ENCODE peak calls at places on chromosome 19, in ten cellular contexts. P is heart right ventricle; T is adipocyte; E is fibroblast of pulmonary artery; L is thoracic aorta; B is tibial artery; Q is fibroblast of mammary gland; N is cardiac muscle cell; Y is uterus; U is CD8-positive, alpha-beta T cell. C is an unnamed sample.

GRCh38 chr19:11194657-11195056 is 2.7 kb downstream of the KANK2 start:
- DNase-seq in U (no peak), E (peak), L (no peak), Y (no peak), B (no peak), Q (no peak), T (peak), N (peak), P (peak), C (no peak)

GRCh38 chr19:15371786-15372380 is 7.7 kb downstream of the AKAP8 start:
- DNase-seq in L (no peak), E (no peak), N (no peak), B (no peak), Q (no peak), U (no peak), Y (no peak), P (no peak), T (no peak), C (no peak)

GRCh38 chr19:48696353-48697010 is 711 bp downstream of the FUT2 start:
- DNase-seq in E (no peak), Y (no peak), Q (no peak), B (no peak), U (no peak), P (no peak), N (no peak), T (peak), L (no peak), C (no peak)

GRCh38 chr19:35768082-35768421 is 7.3 kb upstream of the ARHGAP33 start:
- DNase-seq in E (no peak), T (no peak), Y (no peak), P (no peak), B (no peak), L (no peak), Q (no peak), U (no peak), N (no peak), C (no peak)

GRCh38 chr19:16338470-16339360 is 14.1 kb downstream of the KLF2 start:
- DNase-seq in P (no peak), N (peak), U (peak), Y (no peak), Q (peak), T (peak), B (peak), L (peak), E (peak), C (no peak)

GRCh38 chr19:21569497-21569870 is 64.1 kb downstream of the ZNF429 start:
- DNase-seq in T (no peak), P (peak), L (no peak), Y (no peak), N (peak), U (peak), Q (peak), E (no peak), B (no peak), C (no peak)

GRCh38 chr19:32519023-32519422 is 62.0 kb upstream of the PDCD5 start:
- DNase-seq in Y (no peak), U (no peak), N (peak), B (no peak), T (no peak), P (no peak), E (peak), Q (no peak), L (no peak), C (no peak)

GRCh38 chr19:7544626-7545025 is 9.1 kb downstream of the PNPLA6 start:
- DNase-seq in P (no peak), T (no peak), Q (no peak), N (no peak), U (no peak), B (no peak), Y (no peak), E (no peak), L (no peak), C (no peak)

GRCh38 chr19:33389574-33390119 is 16.1 kb downstream of the CEBPG start:
- DNase-seq in B (no peak), Q (no peak), L (no peak), T (no peak), Y (no peak), N (no peak), E (no peak), U (no peak), P (no peak), C (no peak)

GRCh38 chr19:39671739-39672363 is 16.1 kb downstream of the LGALS16 start:
- DNase-seq in U (peak), T (peak), N (peak), Y (no peak), P (no peak), L (no peak), B (no peak), E (peak), Q (peak), C (no peak)

GRCh38 chr19:926595-927043 is 784 bp downstream of the ARID3A start:
- DNase-seq in U (no peak), N (peak), Q (peak), E (peak), Y (no peak), L (no peak), B (peak), P (peak), T (peak), C (no peak)

GRCh38 chr19:41939861-41940442 is 11.7 kb upstream of the ERFL start:
- DNase-seq in Q (no peak), T (peak), Y (no peak), L (no peak), N (no peak), P (no peak), B (no peak), E (no peak), U (peak), C (no peak)

GRCh38 chr19:5991244-5991838 is 13.4 kb upstream of the RANBP3 start:
- DNase-seq in B (no peak), N (no peak), L (no peak), U (no peak), T (no peak), Q (no peak), E (no peak), Y (no peak), P (no peak), C (no peak)

GRCh38 chr19:2923510-2923909 is 21.3 kb downstream of the ZNF77 start:
- DNase-seq in Y (no peak), Q (peak), T (peak), P (no peak), N (peak), B (no peak), E (peak), L (no peak), U (no peak), C (no peak)

GRCh38 chr19:5891938-5892771 is 11.4 kb downstream of the NDUFA11 start:
- DNase-seq in L (no peak), E (peak), P (peak), B (no peak), U (no peak), N (peak), T (peak), Y (no peak), Q (peak), C (no peak)

GRCh38 chr19:31512403-31512970 is 163.3 kb upstream of the TSHZ3 start:
- DNase-seq in Q (no peak), P (no peak), N (no peak), T (no peak), E (no peak), U (no peak), L (no peak), Y (no peak), B (no peak), C (no peak)

GRCh38 chr19:1883784-1884183 is 1.5 kb downstream of the ABHD17A start:
- DNase-seq in N (no peak), E (no peak), P (no peak), U (peak), T (peak), Q (no peak), B (no peak), Y (no peak), L (no peak), C (no peak)

GRCh38 chr19:43934055-43934984 is 762 bp downstream of the ZNF45 start:
- DNase-seq in P (no peak), Q (peak), L (no peak), N (peak), U (no peak), E (no peak), T (peak), B (no peak), Y (no peak), C (no peak)

GRCh38 chr19:8460516-8461298 is 15.9 kb downstream of the HNRNPM start:
- DNase-seq in B (no peak), N (no peak), P (no peak), U (no peak), Y (no peak), T (peak), Q (peak), L (no peak), E (no peak), C (no peak)

GRCh38 chr19:41753936-41754529 is 1.3 kb upstream of the CEACAM6 start:
- DNase-seq in U (peak), Q (peak), L (no peak), B (peak), P (peak), E (peak), Y (no peak), N (peak), T (peak), C (no peak)

GRCh38 chr19:5826531-5827341 is 12.8 kb downstream of the FUT6 start:
- DNase-seq in L (no peak), E (peak), U (peak), N (peak), Y (no peak), B (no peak), P (peak), Q (peak), T (peak), C (no peak)

GRCh38 chr19:14167594-14168138 is 31.3 kb upstream of the ASF1B start:
- DNase-seq in L (no peak), E (no peak), T (no peak), N (no peak), U (no peak), B (no peak), P (no peak), Q (no peak), Y (no peak), C (no peak)

GRCh38 chr19:6228523-6229215 is 51.1 kb downstream of the MLLT1 start:
- DNase-seq in B (no peak), N (no peak), T (no peak), U (no peak), P (peak), Q (no peak), L (no peak), E (no peak), Y (no peak), C (no peak)

GRCh38 chr19:39936622-39937021 is 2.2 kb upstream of the FCGBP start:
- DNase-seq in U (no peak), E (no peak), P (no peak), Q (no peak), L (no peak), Y (no peak), N (no peak), B (no peak), T (no peak), C (no peak)

GRCh38 chr19:48342841-48343540 is 17.6 kb downstream of the EMP3 start:
- DNase-seq in E (peak), Y (no peak), N (peak), B (no peak), U (no peak), Q (peak), L (no peak), P (no peak), T (no peak), C (no peak)

GRCh38 chr19:32872391-32872790 is 2.8 kb upstream of the SLC7A9 start:
- DNase-seq in L (no peak), T (no peak), E (no peak), Y (no peak), U (no peak), N (no peak), P (no peak), Q (no peak), B (no peak), C (no peak)

GRCh38 chr19:662207-662961 is 630 bp downstream of the RNF126 start:
- DNase-seq in P (no peak), U (peak), B (no peak), Q (peak), Y (no peak), N (peak), T (peak), E (peak), L (no peak), C (no peak)

GRCh38 chr19:33797821-33798633 is 1.4 kb downstream of the KCTD15 start:
- DNase-seq in L (no peak), E (peak), Y (peak), Q (no peak), T (peak), U (no peak), B (peak), P (peak), N (peak), C (no peak)

GRCh38 chr19:50178320-50178719 is 15.2 kb upstream of the IZUMO2 start:
- DNase-seq in B (no peak), E (no peak), U (no peak), N (no peak), Y (no peak), Q (no peak), L (no peak), T (no peak), P (no peak), C (no peak)

GRCh38 chr19:31515931-31516330 is 166.7 kb upstream of the TSHZ3 start:
- DNase-seq in U (no peak), E (no peak), L (no peak), P (no peak), Y (no peak), Q (peak), B (no peak), T (peak), N (peak), C (no peak)

GRCh38 chr19:5914946-5915781 is 1.1 kb downstream of the CAPS start:
- DNase-seq in T (no peak), N (no peak), L (no peak), U (no peak), E (no peak), P (no peak), B (no peak), Q (no peak), Y (no peak), C (no peak)

GRCh38 chr19:51573331-51573730 is 2.2 kb downstream of the ZNF175 start:
- DNase-seq in L (no peak), Q (peak), B (no peak), Y (no peak), E (no peak), U (no peak), N (peak), T (no peak), P (no peak), C (no peak)

GRCh38 chr19:33649919-33650305 is 28.2 kb downstream of the CHST8 start:
- DNase-seq in L (no peak), B (no peak), Q (no peak), P (no peak), T (no peak), N (no peak), E (no peak), Y (no peak), U (no peak), C (no peak)

GRCh38 chr19:903266-903797 is 9.7 kb downstream of the R3HDM4 start:
- DNase-seq in P (no peak), T (no peak), N (no peak), L (no peak), E (no peak), B (no peak), Q (peak), Y (no peak), U (no peak), C (no peak)

GRCh38 chr19:38224014-38224862 is at the start of gene DPF1:
- DNase-seq in U (peak), P (peak), E (peak), L (no peak), N (peak), T (peak), Q (peak), B (no peak), Y (no peak), C (peak)

GRCh38 chr19:10835089-10835753 is 791 bp downstream of the TMED1 start:
- DNase-seq in T (no peak), L (no peak), Y (no peak), P (no peak), Q (no peak), E (no peak), U (no peak), B (peak), N (no peak), C (peak)

GRCh38 chr19:13082192-13083007 is 20.3 kb downstream of the LYL1 start:
- DNase-seq in L (no peak), U (no peak), P (no peak), N (peak), Y (peak), T (peak), Q (peak), E (peak), B (peak), C (no peak)

GRCh38 chr19:51137812-51138425 is 4.2 kb upstream of the SIGLEC7 start:
- DNase-seq in P (no peak), L (no peak), E (no peak), B (no peak), N (no peak), Q (no peak), T (no peak), Y (no peak), U (no peak), C (no peak)

GRCh38 chr19:3359850-3360493 is 6.4 kb upstream of the NFIC start:
- DNase-seq in E (no peak), B (no peak), L (no peak), Y (no peak), Q (no peak), U (no peak), P (no peak), T (peak), N (peak), C (no peak)

GRCh38 chr19:54521022-54521859 is 18.6 kb downstream of the LAIR2 start:
- DNase-seq in N (no peak), T (no peak), B (no peak), U (no peak), E (no peak), P (no peak), Q (no peak), Y (no peak), L (no peak), C (no peak)

GRCh38 chr19:54521860-54522513 is 19.4 kb downstream of the LAIR2 start:
- DNase-seq in U (no peak), E (no peak), Q (no peak), Y (no peak), L (no peak), P (no peak), T (no peak), B (no peak), N (no peak), C (no peak)

GRCh38 chr19:54518844-54519243 is 16.2 kb downstream of the LAIR2 start:
- DNase-seq in U (no peak), E (no peak), B (no peak), P (no peak), Y (peak), Q (no peak), T (no peak), L (no peak), N (peak), C (no peak)

GRCh38 chr19:54515156-54515555 is 12.5 kb downstream of the LAIR2 start:
- DNase-seq in L (no peak), N (no peak), T (no peak), P (no peak), E (no peak), U (no peak), Q (no peak), B (no peak), Y (no peak), C (no peak)

DNA sequence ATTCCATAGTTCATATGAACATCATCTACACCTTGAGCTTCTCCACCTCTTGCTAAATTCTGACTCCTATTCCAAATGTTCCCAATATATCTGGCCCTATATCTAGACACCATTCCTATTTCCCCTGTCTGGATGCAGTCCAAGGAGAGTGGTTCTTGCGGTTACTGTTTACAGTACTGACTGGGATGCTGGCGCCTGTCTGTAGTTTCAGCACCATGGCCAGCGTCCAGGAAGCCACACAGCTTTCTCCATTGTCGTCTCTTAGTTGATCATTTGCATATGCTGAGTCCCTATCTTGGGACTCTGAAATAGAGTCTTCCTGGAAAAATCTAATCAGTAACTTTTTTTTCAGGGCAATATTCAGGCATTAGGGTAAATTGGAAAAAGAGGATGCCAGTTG is 14.9 kb downstream of the LAIR2 start:
- DNase-seq in T (peak), Y (no peak), Q (peak), U (peak), P (peak), N (peak), B (no peak), L (no peak), E (peak), C (no peak)
- H3K4me3 ChIP-seq in T (no peak), Y (no peak), Q (no peak), U (no peak), P (no peak), N (no peak), B (no peak), L (no peak), E (no peak), C (no peak)

GRCh38 chr19:46746281-46746965 is at the start of gene STRN4:
- DNase-seq in E (no peak), T (peak), Q (no peak), Y (no peak), L (no peak), B (no peak), N (peak), U (peak), P (peak), C (no peak)

GRCh38 chr19:46745030-46745429 is 827 bp upstream of the FKRP start:
- DNase-seq in B (no peak), Q (no peak), Y (no peak), E (no peak), L (no peak), U (no peak), T (no peak), P (no peak), N (no peak), C (no peak)

GRCh38 chr19:46745521-46746280 is at the start of gene FKRP:
- DNase-seq in E (no peak), B (no peak), P (peak), U (no peak), L (no peak), T (peak), Y (no peak), Q (no peak), N (no peak), C (no peak)

GRCh38 chr19:46741447-46741846 is 4.4 kb upstream of the FKRP start:
- DNase-seq in P (no peak), T (no peak), U (no peak), N (no peak), E (no peak), Y (no peak), Q (no peak), B (no peak), L (no peak), C (no peak)

GRCh38 chr19:46744005-46744691 is 1.7 kb upstream of the FKRP start:
- DNase-seq in T (no peak), Q (no peak), P (no peak), E (no peak), U (no peak), L (no peak), N (no peak), Y (no peak), B (no peak), C (no peak)
- H3K4me3 ChIP-seq in T (peak), Q (no peak), P (no peak), E (peak), U (no peak), L (no peak), N (no peak), Y (no peak), B (peak), C (peak)

DNA sequence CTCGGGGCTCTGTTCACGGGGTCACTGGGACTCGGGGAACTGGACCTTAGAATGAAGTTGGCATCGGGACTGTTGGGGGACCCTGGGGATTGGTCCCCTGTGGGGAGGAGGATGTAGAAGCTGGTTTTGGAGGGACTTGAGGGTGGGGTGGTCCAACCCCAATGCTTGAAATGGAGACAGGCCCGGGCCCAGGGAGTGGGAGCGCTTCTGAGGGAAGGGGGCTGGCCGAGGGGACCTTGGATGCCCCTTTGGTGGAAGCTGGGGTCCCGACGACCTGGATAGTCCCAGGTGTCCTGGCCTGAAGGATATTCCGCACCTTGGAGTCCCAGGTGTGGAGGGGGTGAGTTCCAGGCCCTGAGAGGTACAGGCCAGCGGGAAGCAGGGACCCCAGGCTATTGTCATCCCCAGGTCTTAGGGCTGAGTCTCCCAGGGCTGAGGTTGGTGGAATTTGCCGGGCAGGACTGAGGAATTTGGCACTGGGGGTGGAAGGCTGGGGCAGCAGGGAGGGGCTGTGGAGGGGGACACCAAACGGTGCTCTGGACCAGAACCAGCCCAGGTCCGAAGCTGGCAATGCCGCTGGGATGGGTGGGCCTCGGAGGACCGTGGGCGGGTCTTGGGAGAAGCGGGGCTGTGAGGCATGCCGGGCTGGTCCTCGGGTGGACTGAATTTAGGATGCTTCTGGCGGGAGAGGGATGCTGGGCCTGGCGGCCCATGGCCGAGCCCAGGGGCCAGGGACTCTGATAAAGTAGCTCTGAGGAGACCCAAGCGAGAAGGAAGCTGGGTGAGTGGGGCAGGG is 1.8 kb downstream of the HDGFL2 start:
- DNase-seq in E (no peak), Q (no peak), T (peak), P (no peak), U (no peak), L (no peak), B (no peak), Y (no peak), N (peak), C (no peak)
- H3K4me3 ChIP-seq in E (peak), Q (peak), T (peak), P (peak), U (no peak), L (peak), B (peak), Y (peak), N (peak), C (no peak)

GRCh38 chr19:30228726-30229523 is 143.3 kb upstream of the ZNF536 start:
- DNase-seq in E (peak), T (peak), L (no peak), U (no peak), Y (no peak), B (no peak), P (no peak), Q (peak), N (peak), C (no peak)
- H3K4me3 ChIP-seq in E (peak), T (peak), L (peak), U (no peak), Y (no peak), B (peak), P (peak), Q (no peak), N (peak), C (no peak)

GRCh38 chr19:19169236-19170052 is 619 bp downstream of the MEF2B start:
- DNase-seq in T (no peak), N (no peak), B (no peak), Q (no peak), L (no peak), Y (no peak), E (no peak), U (no peak), P (no peak), C (no peak)
- H3K4me3 ChIP-seq in T (peak), N (no peak), B (no peak), Q (no peak), L (no peak), Y (no peak), E (no peak), U (peak), P (peak), C (no peak)